ENCODE peak calls at places on chromosomes 16 and 17, in eight cellular contexts. Z is choroid plexus epithelial cell, M is endodermal cell, R is PC-9, E is HL-60, B is HCT116, Y is astrocyte, I is H1. S is an unnamed sample.
A peak's percentile ranks its signal among the peaks of the same experiment; 100 is the strongest.

GRCh38 chr16:89837014-89837546 is 8.8 kb downstream of the SPIRE2 start:
- DNase-seq in B (no peak), M (no peak), R (no peak), Y (no peak), Z (no peak), I (no peak), E (no peak), S (no peak)

GRCh38 chr17:4535667-4536258 is 19.4 kb downstream of the MYBBP1A start:
- DNase-seq in Z (no peak), Y (no peak), M (peak; percentile 83), R (no peak), E (no peak), I (no peak), B (no peak), S (no peak)

GRCh38 chr17:81097943-81098308 is 63.0 kb downstream of the BAIAP2 start:
- DNase-seq in E (peak; percentile 70), Z (peak; percentile 14), R (peak; percentile 82), I (no peak), Y (peak; percentile 49), M (no peak), B (peak; percentile 72), S (peak; percentile 84)

GRCh38 chr17:82039695-82040299 is 2.3 kb upstream of the DCXR start:
- DNase-seq in I (no peak), M (no peak), R (no peak), E (no peak), Y (no peak), Z (no peak), B (no peak), S (no peak)

GRCh38 chr16:17346774-17347569 is 123.8 kb downstream of the XYLT1 start:
- DNase-seq in R (no peak), I (no peak), Y (no peak), B (no peak), Z (no peak), E (no peak), M (no peak), S (no peak)

GRCh38 chr17:74244543-74244942 is 29.5 kb upstream of the DNAI2 start:
- DNase-seq in I (no peak), E (no peak), M (no peak), Z (no peak), B (no peak), Y (no peak), R (no peak), S (no peak)

GRCh38 chr17:17698869-17699351 is 17.7 kb downstream of the RAI1 start:
- DNase-seq in Z (no peak), I (no peak), R (no peak), M (peak; percentile 69), Y (no peak), E (no peak), B (no peak), S (no peak)

GRCh38 chr16:65409505-65409904 is 287.6 kb upstream of the CDH11 start:
- DNase-seq in I (no peak), R (no peak), Y (peak; percentile 46), B (no peak), Z (peak; percentile 12), M (no peak), E (no peak), S (no peak)

GRCh38 chr16:9597967-9598730 is 506.7 kb downstream of the HAPSTR1 start:
- DNase-seq in Z (no peak), M (no peak), R (no peak), Y (no peak), B (no peak), E (no peak), I (no peak), S (no peak)

GRCh38 chr16:23504076-23504452 is 6.2 kb downstream of the GGA2 start:
- DNase-seq in Y (peak; percentile 87), Z (peak; percentile 68), E (no peak), R (no peak), M (no peak), I (no peak), B (no peak), S (peak; percentile 55)

GRCh38 chr17:70355185-70355584 is 185.9 kb downstream of the KCNJ2 start:
- DNase-seq in M (no peak), I (no peak), R (no peak), B (no peak), Z (peak; percentile 49), E (no peak), Y (no peak), S (no peak)

GRCh38 chr17:33732116-33732515 is 439.0 kb upstream of the ASIC2 start:
- DNase-seq in I (no peak), B (no peak), M (peak; percentile 55), Y (no peak), Z (no peak), R (no peak), E (no peak), S (no peak)

GRCh38 chr16:67277294-67277998 is 1.9 kb upstream of the PLEKHG4 start:
- DNase-seq in Y (peak; percentile 99), E (peak; percentile 64), R (peak; percentile 91), I (no peak), M (no peak), B (peak; percentile 84), Z (peak; percentile 98), S (no peak)

GRCh38 chr17:72342582-72343527 is 222.0 kb downstream of the SOX9 start:
- DNase-seq in M (no peak), Z (no peak), R (no peak), Y (peak; percentile 76), B (no peak), E (no peak), I (no peak), S (no peak)

DNA sequence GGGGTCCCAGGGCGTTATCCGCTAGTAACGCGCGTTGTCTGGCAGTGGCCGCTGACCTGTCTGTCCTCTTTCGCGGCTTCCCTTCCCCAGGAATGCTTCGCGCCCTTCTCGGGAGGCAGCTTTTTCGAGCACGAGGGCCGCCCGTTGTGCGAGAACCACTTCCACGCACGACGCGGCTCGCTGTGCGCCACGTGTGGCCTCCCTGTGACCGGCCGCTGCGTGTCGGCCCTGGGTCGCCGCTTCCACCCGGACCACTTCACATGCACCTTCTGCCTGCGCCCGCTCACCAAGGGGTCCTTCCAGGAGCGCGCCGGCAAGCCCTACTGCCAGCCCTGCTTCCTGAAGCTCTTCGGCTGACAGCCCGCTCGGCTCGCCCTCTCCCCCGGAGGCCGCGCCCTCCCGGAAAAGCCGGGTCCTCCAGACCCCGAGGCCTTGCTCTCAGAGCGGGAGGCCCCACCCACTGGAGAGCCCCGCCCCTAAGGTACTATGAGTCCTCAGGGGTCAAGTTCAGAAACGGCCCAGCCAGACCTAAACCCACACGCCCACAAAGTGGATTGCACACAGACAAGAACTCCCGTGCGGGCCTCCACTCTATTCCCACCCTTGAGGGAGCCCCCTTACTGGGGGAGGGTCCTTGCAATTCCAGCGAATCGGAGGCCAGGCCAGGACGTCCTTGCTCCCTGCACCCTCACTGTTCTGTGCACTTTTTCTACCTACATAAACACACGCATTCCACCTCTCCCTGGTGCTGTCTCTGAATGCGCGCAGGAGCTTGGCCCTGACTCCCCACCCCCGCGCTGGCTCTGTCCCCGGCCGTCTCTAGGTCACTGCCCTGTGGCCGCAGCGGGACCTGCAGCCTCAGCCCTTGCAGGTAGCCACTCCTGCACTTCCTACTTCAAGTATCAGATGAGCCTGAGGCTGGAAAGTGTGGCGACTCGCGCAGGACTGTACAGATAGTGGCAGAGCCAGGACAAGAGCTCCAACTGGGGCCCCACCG is 5.4 kb upstream of the SLC5A2 start:
- DNase-seq in Z (no peak), M (peak; percentile 92), B (no peak), I (no peak), Y (no peak), E (no peak), R (peak; percentile 96), S (no peak)
- TF ChIP-seq CTCF in Z (no peak), M (peak; percentile 76), B (no peak), I (peak; percentile 60), Y (no peak), E (no peak), R (peak; percentile 72), S (no peak)

DNA sequence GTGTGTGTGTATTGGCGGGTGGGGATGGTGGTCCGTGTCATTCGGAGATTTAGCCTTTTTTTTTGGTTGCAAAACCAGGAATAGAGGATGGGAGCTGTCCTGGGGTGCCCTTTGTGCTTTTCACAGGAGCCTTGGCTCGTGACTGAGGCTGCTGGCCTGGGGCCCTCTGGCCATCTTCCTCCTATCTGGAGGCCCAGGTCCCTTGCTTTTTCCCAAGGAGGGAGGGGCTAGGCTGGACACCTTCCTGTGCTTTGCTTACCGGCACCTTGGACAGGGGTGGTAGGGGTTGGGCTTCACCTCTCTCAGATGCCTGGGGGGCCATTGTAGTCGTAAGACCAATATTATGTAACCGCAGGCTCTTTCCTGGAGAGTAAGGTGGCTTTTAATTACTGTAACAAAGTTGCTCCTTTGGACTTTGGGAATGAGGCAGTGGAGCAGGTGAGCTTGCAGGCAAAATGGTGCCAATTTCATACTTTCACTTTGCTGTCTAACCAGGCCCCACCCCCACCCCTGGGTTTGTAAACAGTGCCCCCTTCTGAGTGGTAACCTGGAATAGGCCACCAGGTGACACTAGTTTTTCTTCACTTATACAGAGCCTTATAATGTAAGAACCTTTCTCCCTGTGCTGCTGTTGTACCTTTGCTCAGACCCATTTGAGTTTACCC is 1.2 kb downstream of the DYNLL2 start:
- DNase-seq in Z (peak; percentile 23), I (no peak), E (no peak), B (peak; percentile 56), R (peak; percentile 53), M (peak; percentile 83), Y (no peak), S (no peak)
- TF ChIP-seq CTCF in Z (peak; percentile 31), I (peak; percentile 5), E (no peak), B (peak; percentile 66), R (peak; percentile 55), M (peak; percentile 55), Y (no peak), S (no peak)

GRCh38 chr16:2473999-2474876 is 689 bp upstream of the TBC1D24 start:
- DNase-seq in R (peak; percentile 50), B (no peak), I (no peak), M (peak; percentile 76), E (peak; percentile 41), Y (no peak), Z (peak; percentile 38), S (no peak)
- TF ChIP-seq CTCF in R (no peak), B (no peak), I (no peak), M (peak; percentile 56), E (peak; percentile 42), Y (no peak), Z (peak; percentile 9), S (peak; percentile 48)

GRCh38 chr16:3459401-3460090 is 16.1 kb downstream of the NAA60 start:
- DNase-seq in E (no peak), I (no peak), B (no peak), Y (peak; percentile 12), Z (no peak), R (no peak), M (no peak), S (no peak)

GRCh38 chr16:3460585-3460984 is 17.1 kb downstream of the NAA60 start:
- DNase-seq in M (no peak), I (no peak), Z (no peak), B (no peak), R (no peak), Y (no peak), E (no peak), S (no peak)

GRCh38 chr16:3461120-3461519 is 17.6 kb downstream of the NAA60 start:
- DNase-seq in R (no peak), Y (no peak), M (peak; percentile 66), Z (no peak), I (no peak), E (no peak), B (no peak), S (no peak)

GRCh38 chr16:3458852-3459361 is 15.4 kb downstream of the NAA60 start:
- DNase-seq in I (no peak), M (no peak), Y (no peak), E (no peak), R (no peak), Z (peak; percentile 54), B (no peak), S (no peak)

DNA sequence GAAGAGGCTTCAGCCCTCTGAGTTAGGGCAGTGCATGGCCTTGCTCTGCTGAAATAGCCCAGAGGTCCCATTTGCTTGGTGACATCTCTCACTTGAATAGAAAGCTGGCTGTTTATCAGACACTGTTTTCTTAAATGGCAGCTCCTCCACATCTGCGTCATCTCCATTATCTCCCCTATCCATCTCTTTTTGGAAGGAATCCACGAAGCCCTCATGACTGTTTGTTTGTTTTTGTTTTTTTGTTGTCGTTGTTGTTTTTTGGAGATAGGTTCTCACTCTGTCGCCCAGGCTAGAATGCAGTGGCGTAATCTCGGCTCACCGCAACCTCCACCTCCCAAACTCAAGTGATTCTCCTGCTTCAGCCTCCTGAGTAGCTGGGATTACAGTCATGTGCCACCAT is 16.6 kb downstream of the NAA60 start:
- DNase-seq in I (no peak), E (no peak), Y (no peak), Z (no peak), R (no peak), M (no peak), B (no peak), S (no peak)
- TF ChIP-seq CTCF in I (no peak), E (no peak), Y (no peak), Z (no peak), R (no peak), M (no peak), B (no peak), S (no peak)